ENCODE peak calls at places on chromosome 1, in six cellular contexts. One of them, this sample, is unnamed.

GRCh38 chr1:9391620-9392019 is 98.9 kb downstream of the SPSB1 start:
- DNase-seq in lung: no peak
- DNase-seq in nephron progenitor cell: no peak
- DNase-seq in mesothelial cell of epicardium: no peak
- DNase-seq in upper lobe of right lung: no peak
- DNase-seq in GM06990: no peak
- DNase-seq in this sample: no peak

GRCh38 chr1:90723561-90724108 is 6.5 kb upstream of the BARHL2 start:
- DNase-seq in lung: no peak
- DNase-seq in upper lobe of right lung: no peak
- DNase-seq in nephron progenitor cell: peak; percentile 42
- DNase-seq in mesothelial cell of epicardium: no peak
- DNase-seq in GM06990: no peak
- DNase-seq in this sample: no peak

GRCh38 chr1:88394958-88395357 is 289.1 kb upstream of the PKN2 start:
- DNase-seq in mesothelial cell of epicardium: no peak
- DNase-seq in upper lobe of right lung: no peak
- DNase-seq in nephron progenitor cell: no peak
- DNase-seq in GM06990: no peak
- DNase-seq in lung: no peak
- DNase-seq in this sample: no peak

GRCh38 chr1:65065535-65066378 is 82.2 kb upstream of the AK4 start:
- DNase-seq in GM06990: no peak
- DNase-seq in lung: no peak
- DNase-seq in nephron progenitor cell: peak; percentile 56
- DNase-seq in mesothelial cell of epicardium: peak; percentile 43
- DNase-seq in upper lobe of right lung: peak; percentile 71
- DNase-seq in this sample: no peak

GRCh38 chr1:245126530-245126929 is 28.3 kb upstream of the KIF26B start:
- DNase-seq in GM06990: no peak
- DNase-seq in mesothelial cell of epicardium: no peak
- DNase-seq in nephron progenitor cell: no peak
- DNase-seq in lung: no peak
- DNase-seq in upper lobe of right lung: peak; percentile 1
- DNase-seq in this sample: no peak

GRCh38 chr1:203167026-203167912 is 8.4 kb downstream of the MYBPH start:
- DNase-seq in upper lobe of right lung: no peak
- DNase-seq in lung: no peak
- DNase-seq in GM06990: no peak
- DNase-seq in nephron progenitor cell: no peak
- DNase-seq in mesothelial cell of epicardium: no peak
- DNase-seq in this sample: no peak

GRCh38 chr1:213138391-213138790 is 87.3 kb downstream of the RPS6KC1 start:
- DNase-seq in mesothelial cell of epicardium: no peak
- DNase-seq in nephron progenitor cell: no peak
- DNase-seq in lung: no peak
- DNase-seq in upper lobe of right lung: no peak
- DNase-seq in GM06990: no peak
- DNase-seq in this sample: no peak

GRCh38 chr1:207885129-207886032 is 25.5 kb downstream of the CD34 start:
- DNase-seq in GM06990: peak; percentile 46
- DNase-seq in upper lobe of right lung: peak; percentile 84
- DNase-seq in lung: peak; percentile 78
- DNase-seq in nephron progenitor cell: peak; percentile 84
- DNase-seq in mesothelial cell of epicardium: peak; percentile 81
- DNase-seq in this sample: peak; percentile 75

GRCh38 chr1:19762175-19762779 is 37.4 kb downstream of the TMCO4 start:
- DNase-seq in mesothelial cell of epicardium: peak; percentile 56
- DNase-seq in nephron progenitor cell: peak; percentile 60
- DNase-seq in lung: no peak
- DNase-seq in upper lobe of right lung: peak; percentile 62
- DNase-seq in GM06990: no peak
- DNase-seq in this sample: no peak

GRCh38 chr1:153626929-153627796 is at the start of gene S100A13:
- DNase-seq in lung: peak; percentile 88
- DNase-seq in GM06990: peak; percentile 46
- DNase-seq in nephron progenitor cell: peak; percentile 89
- DNase-seq in upper lobe of right lung: peak; percentile 89
- DNase-seq in mesothelial cell of epicardium: peak; percentile 81
- DNase-seq in this sample: no peak

GRCh38 chr1:224045556-224045955 is 68.4 kb upstream of the FBXO28 start:
- DNase-seq in nephron progenitor cell: no peak
- DNase-seq in GM06990: no peak
- DNase-seq in upper lobe of right lung: no peak
- DNase-seq in lung: no peak
- DNase-seq in mesothelial cell of epicardium: no peak
- DNase-seq in this sample: no peak

GRCh38 chr1:1236176-1236763 is 4.2 kb downstream of the B3GALT6 start:
- DNase-seq in GM06990: no peak
- DNase-seq in nephron progenitor cell: no peak
- DNase-seq in upper lobe of right lung: no peak
- DNase-seq in mesothelial cell of epicardium: no peak
- DNase-seq in lung: no peak
- DNase-seq in this sample: no peak

GRCh38 chr1:96634863-96635262 is 86.7 kb upstream of the PTBP2 start:
- DNase-seq in lung: no peak
- DNase-seq in nephron progenitor cell: no peak
- DNase-seq in mesothelial cell of epicardium: no peak
- DNase-seq in upper lobe of right lung: no peak
- DNase-seq in GM06990: no peak
- DNase-seq in this sample: no peak

GRCh38 chr1:201170533-201171062 is 16.3 kb upstream of the TMEM9 start:
- DNase-seq in nephron progenitor cell: peak; percentile 93
- DNase-seq in GM06990: peak; percentile 85
- DNase-seq in lung: peak; percentile 98
- DNase-seq in upper lobe of right lung: peak; percentile 99
- DNase-seq in mesothelial cell of epicardium: peak; percentile 88
- DNase-seq in this sample: peak; percentile 81

GRCh38 chr1:19477284-19478240 is 7.8 kb downstream of the CAPZB start:
- DNase-seq in upper lobe of right lung: no peak
- DNase-seq in lung: no peak
- DNase-seq in mesothelial cell of epicardium: no peak
- DNase-seq in GM06990: no peak
- DNase-seq in nephron progenitor cell: no peak
- DNase-seq in this sample: no peak

GRCh38 chr1:24850353-24850905 is 79.6 kb downstream of the RUNX3 start:
- DNase-seq in upper lobe of right lung: no peak
- DNase-seq in mesothelial cell of epicardium: no peak
- DNase-seq in lung: no peak
- DNase-seq in nephron progenitor cell: no peak
- DNase-seq in GM06990: no peak
- DNase-seq in this sample: no peak
- TF ChIP-seq CTCF in upper lobe of right lung: no peak
- TF ChIP-seq CTCF in mesothelial cell of epicardium: no peak
- TF ChIP-seq CTCF in lung: no peak
- TF ChIP-seq CTCF in nephron progenitor cell: no peak
- TF ChIP-seq CTCF in GM06990: no peak
- TF ChIP-seq CTCF in this sample: no peak

GRCh38 chr1:34266127-34266951 is 89.6 kb downstream of the C1orf94 start:
- DNase-seq in upper lobe of right lung: no peak
- DNase-seq in GM06990: no peak
- DNase-seq in mesothelial cell of epicardium: no peak
- DNase-seq in lung: no peak
- DNase-seq in nephron progenitor cell: peak; percentile 41
- DNase-seq in this sample: no peak
- TF ChIP-seq CTCF in upper lobe of right lung: no peak
- TF ChIP-seq CTCF in GM06990: no peak
- TF ChIP-seq CTCF in mesothelial cell of epicardium: no peak
- TF ChIP-seq CTCF in lung: no peak
- TF ChIP-seq CTCF in nephron progenitor cell: no peak
- TF ChIP-seq CTCF in this sample: no peak

GRCh38 chr1:27130798-27131197 is 24.1 kb downstream of the SLC9A1 start:
- DNase-seq in upper lobe of right lung: peak; percentile 74
- DNase-seq in GM06990: no peak
- DNase-seq in lung: no peak
- DNase-seq in mesothelial cell of epicardium: no peak
- DNase-seq in nephron progenitor cell: no peak
- DNase-seq in this sample: no peak

GRCh38 chr1:27124405-27124804 is 30.5 kb downstream of the SLC9A1 start:
- DNase-seq in upper lobe of right lung: no peak
- DNase-seq in nephron progenitor cell: no peak
- DNase-seq in GM06990: no peak
- DNase-seq in lung: no peak
- DNase-seq in mesothelial cell of epicardium: no peak
- DNase-seq in this sample: no peak

GRCh38 chr1:27129225-27129624 is 25.7 kb downstream of the SLC9A1 start:
- DNase-seq in upper lobe of right lung: no peak
- DNase-seq in mesothelial cell of epicardium: no peak
- DNase-seq in GM06990: no peak
- DNase-seq in nephron progenitor cell: no peak
- DNase-seq in lung: no peak
- DNase-seq in this sample: no peak

GRCh38 chr1:27122652-27123051 is 32.3 kb downstream of the SLC9A1 start:
- DNase-seq in upper lobe of right lung: peak; percentile 74
- DNase-seq in mesothelial cell of epicardium: no peak
- DNase-seq in GM06990: no peak
- DNase-seq in lung: peak; percentile 83
- DNase-seq in nephron progenitor cell: no peak
- DNase-seq in this sample: no peak

DNA sequence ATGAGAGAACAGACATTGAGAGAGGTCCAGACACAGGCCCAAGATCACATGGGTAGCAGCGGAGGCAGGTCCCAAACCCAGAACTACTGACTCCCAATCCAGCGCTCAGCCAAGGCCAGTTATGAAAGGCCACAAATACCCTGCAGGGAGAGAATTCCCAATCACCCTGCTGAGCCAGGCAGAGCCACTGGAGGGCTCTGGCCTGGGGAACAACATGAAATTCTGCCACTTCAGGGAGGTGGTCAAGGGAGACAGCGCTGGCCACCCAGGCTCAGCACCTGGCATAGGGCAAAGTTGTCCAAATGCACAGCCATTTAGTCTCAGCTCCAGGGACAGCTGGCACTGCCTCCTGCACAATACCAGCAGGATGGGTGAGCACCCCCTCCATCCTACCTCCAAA is 27.5 kb downstream of the SLC9A1 start:
- DNase-seq in GM06990: no peak
- DNase-seq in upper lobe of right lung: no peak
- DNase-seq in mesothelial cell of epicardium: no peak
- DNase-seq in nephron progenitor cell: no peak
- DNase-seq in lung: no peak
- DNase-seq in this sample: no peak
- TF ChIP-seq CTCF in GM06990: no peak
- TF ChIP-seq CTCF in upper lobe of right lung: no peak
- TF ChIP-seq CTCF in mesothelial cell of epicardium: no peak
- TF ChIP-seq CTCF in nephron progenitor cell: no peak
- TF ChIP-seq CTCF in lung: no peak
- TF ChIP-seq CTCF in this sample: no peak

GRCh38 chr1:109789771-109790170 is 26.0 kb upstream of the EPS8L3 start:
- DNase-seq in mesothelial cell of epicardium: no peak
- DNase-seq in nephron progenitor cell: no peak
- DNase-seq in upper lobe of right lung: peak; percentile 18
- DNase-seq in lung: no peak
- DNase-seq in GM06990: no peak
- DNase-seq in this sample: peak; percentile 20

GRCh38 chr1:109787211-109787844 is 23.6 kb upstream of the EPS8L3 start:
- DNase-seq in lung: no peak
- DNase-seq in mesothelial cell of epicardium: no peak
- DNase-seq in nephron progenitor cell: no peak
- DNase-seq in upper lobe of right lung: peak; percentile 40
- DNase-seq in GM06990: no peak
- DNase-seq in this sample: peak; percentile 20

GRCh38 chr1:109790329-109790728 is 26.6 kb upstream of the EPS8L3 start:
- DNase-seq in lung: no peak
- DNase-seq in GM06990: no peak
- DNase-seq in nephron progenitor cell: no peak
- DNase-seq in mesothelial cell of epicardium: no peak
- DNase-seq in upper lobe of right lung: no peak
- DNase-seq in this sample: no peak

GRCh38 chr1:109787845-109788605 is 24.3 kb upstream of the EPS8L3 start:
- DNase-seq in lung: no peak
- DNase-seq in GM06990: no peak
- DNase-seq in upper lobe of right lung: peak; percentile 55
- DNase-seq in mesothelial cell of epicardium: no peak
- DNase-seq in nephron progenitor cell: no peak
- DNase-seq in this sample: peak; percentile 18

GRCh38 chr1:109788695-109789521 is 25.2 kb upstream of the EPS8L3 start:
- DNase-seq in upper lobe of right lung: peak; percentile 50
- DNase-seq in mesothelial cell of epicardium: no peak
- DNase-seq in nephron progenitor cell: no peak
- DNase-seq in lung: no peak
- DNase-seq in GM06990: no peak
- DNase-seq in this sample: peak; percentile 18
- TF ChIP-seq CTCF in upper lobe of right lung: peak; percentile 11
- TF ChIP-seq CTCF in mesothelial cell of epicardium: peak; percentile 45
- TF ChIP-seq CTCF in nephron progenitor cell: peak; percentile 43
- TF ChIP-seq CTCF in lung: no peak
- TF ChIP-seq CTCF in GM06990: peak; percentile 24
- TF ChIP-seq CTCF in this sample: no peak

DNA sequence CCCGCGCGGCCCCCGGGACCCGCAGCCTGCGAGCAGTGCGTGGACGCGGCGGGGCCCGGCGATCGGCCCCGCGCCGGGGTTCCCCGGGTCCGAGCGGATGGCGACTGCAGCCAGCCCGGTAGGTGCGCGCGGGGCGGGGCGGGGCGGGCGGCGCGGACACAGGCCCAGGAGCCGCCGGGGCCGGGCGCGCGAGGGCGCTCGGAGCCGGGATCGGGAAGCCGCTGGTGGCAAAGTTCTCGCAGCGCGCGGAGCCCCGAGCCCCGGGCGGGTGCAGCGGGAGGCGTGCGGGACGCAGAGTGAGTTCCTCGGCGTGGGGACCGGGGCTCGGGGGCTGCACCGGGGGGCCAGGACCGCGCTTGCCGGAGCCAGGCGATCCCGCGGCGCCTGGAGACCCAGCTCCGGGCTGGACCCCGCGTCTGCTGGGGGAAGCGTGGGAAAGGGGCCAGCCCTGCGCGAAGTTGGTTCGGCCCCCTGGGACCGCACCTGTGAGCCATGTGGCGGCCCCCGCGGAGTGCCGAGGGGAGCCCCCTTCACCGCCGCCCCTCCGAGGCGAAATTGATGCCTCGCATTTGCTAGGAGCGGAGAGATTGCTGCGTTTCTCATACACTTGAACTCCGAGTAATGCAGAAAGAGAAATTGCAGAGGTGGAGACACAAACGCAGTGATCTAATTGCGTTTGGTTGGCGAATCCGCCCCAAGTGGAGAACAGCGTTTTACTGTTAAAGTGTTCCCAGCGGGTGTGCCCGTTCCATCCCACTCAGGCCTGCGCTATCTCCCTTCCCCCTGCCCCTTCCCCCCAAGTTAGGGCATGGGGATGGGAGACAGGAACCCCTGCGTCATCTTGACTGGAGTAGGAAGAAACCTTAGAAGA is 228.9 kb upstream of the TMEM51 start:
- DNase-seq in lung: no peak
- DNase-seq in GM06990: peak; percentile 22
- DNase-seq in mesothelial cell of epicardium: peak; percentile 62
- DNase-seq in upper lobe of right lung: peak; percentile 84
- DNase-seq in nephron progenitor cell: peak; percentile 59
- DNase-seq in this sample: no peak
- TF ChIP-seq CTCF in lung: no peak
- TF ChIP-seq CTCF in GM06990: no peak
- TF ChIP-seq CTCF in mesothelial cell of epicardium: no peak
- TF ChIP-seq CTCF in upper lobe of right lung: no peak
- TF ChIP-seq CTCF in nephron progenitor cell: no peak
- TF ChIP-seq CTCF in this sample: no peak

DNA sequence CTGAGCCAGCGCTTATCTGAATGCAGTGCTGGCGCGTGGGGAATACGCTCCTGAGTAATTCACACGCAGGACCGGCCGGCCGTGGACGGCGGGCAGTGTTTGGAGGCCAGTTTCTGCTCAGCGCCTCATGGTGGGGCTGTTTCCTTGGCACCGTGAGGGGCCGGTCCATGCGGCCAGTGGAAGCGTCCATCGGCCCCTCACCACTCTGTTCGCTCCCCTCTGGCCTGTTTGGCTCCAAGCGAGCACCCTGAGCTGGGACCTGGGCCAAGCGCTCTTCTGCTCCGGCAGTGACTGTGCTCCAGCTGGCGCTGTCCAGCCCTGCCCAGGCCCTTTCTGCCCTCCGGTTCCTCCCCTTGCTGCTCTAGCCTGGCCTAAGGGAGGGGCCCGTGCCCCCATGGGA is 16.3 kb upstream of the PLCH2 start:
- DNase-seq in lung: no peak
- DNase-seq in GM06990: no peak
- DNase-seq in nephron progenitor cell: no peak
- DNase-seq in mesothelial cell of epicardium: no peak
- DNase-seq in upper lobe of right lung: no peak
- DNase-seq in this sample: no peak
- TF ChIP-seq CTCF in lung: no peak
- TF ChIP-seq CTCF in GM06990: no peak
- TF ChIP-seq CTCF in nephron progenitor cell: no peak
- TF ChIP-seq CTCF in mesothelial cell of epicardium: no peak
- TF ChIP-seq CTCF in upper lobe of right lung: peak; percentile 13
- TF ChIP-seq CTCF in this sample: no peak